ENCODE peak calls at places on chromosomes 7 and 10, in six cellular contexts. F, J, B, Y, X and E are unnamed samples.

GRCh38 chr10:111967547-111967946 is 216.0 kb downstream of the GPAM start:
- DNase-seq in J (no peak), X (no peak), F (no peak), Y (no peak), B (no peak), E (no peak)

GRCh38 chr10:80498833-80499671 is 38.6 kb upstream of the SH2D4B start:
- DNase-seq in F (peak; percentile 46), J (peak; percentile 81), X (no peak), Y (peak; percentile 93), B (peak; percentile 95), E (peak; percentile 98)

GRCh38 chr10:124417846-124418725 is 637 bp downstream of the OAT start:
- DNase-seq in X (peak; percentile 65), J (peak; percentile 46), Y (no peak), B (peak; percentile 45), F (no peak), E (peak; percentile 62)

GRCh38 chr7:70720191-70720873 is 411.6 kb upstream of the GALNT17 start:
- DNase-seq in Y (no peak), F (no peak), B (no peak), X (no peak), J (no peak), E (no peak)

GRCh38 chr7:50661345-50662058 is 96.3 kb upstream of the DDC start:
- DNase-seq in Y (no peak), F (no peak), X (peak; percentile 64), J (no peak), B (no peak), E (no peak)

GRCh38 chr7:47622946-47623640 is 41.2 kb upstream of the TNS3 start:
- DNase-seq in Y (peak; percentile 70), X (no peak), F (no peak), B (peak; percentile 94), J (no peak), E (peak; percentile 92)

GRCh38 chr10:42864575-42864974 is 82.0 kb downstream of the BMS1 start:
- DNase-seq in J (no peak), B (no peak), Y (no peak), F (no peak), X (peak; percentile 19), E (peak; percentile 17)

GRCh38 chr10:132469197-132469942 is 68.2 kb upstream of the INPP5A start:
- DNase-seq in Y (no peak), X (no peak), B (no peak), F (no peak), J (no peak), E (no peak)

GRCh38 chr7:117088623-117089199 is 135.4 kb downstream of the ST7 start:
- DNase-seq in Y (no peak), X (no peak), J (no peak), F (no peak), B (no peak), E (no peak)

GRCh38 chr10:778626-779330 is 89.3 kb upstream of the DIP2C start:
- DNase-seq in X (no peak), F (no peak), Y (no peak), J (peak; percentile 16), B (peak; percentile 59), E (no peak)

GRCh38 chr10:133273534-133274143 is 3.0 kb downstream of the ADAM8 start:
- DNase-seq in F (no peak), J (no peak), Y (no peak), X (no peak), B (no peak), E (no peak)

GRCh38 chr7:102933763-102934162 is 21.0 kb downstream of the LRRC17 start:
- DNase-seq in Y (peak; percentile 82), B (peak; percentile 96), F (no peak), X (no peak), J (peak; percentile 78), E (peak; percentile 97)

GRCh38 chr10:29285624-29286051 is 3.2 kb upstream of the LYZL1 start:
- DNase-seq in X (no peak), Y (no peak), B (no peak), J (no peak), F (no peak), E (no peak)

GRCh38 chr10:43308986-43309385 is 42.1 kb upstream of the RASGEF1A start:
- DNase-seq in J (no peak), F (no peak), B (no peak), Y (no peak), X (no peak), E (peak; percentile 81)

GRCh38 chr7:66321283-66321682 is 116.1 kb downstream of the TPST1 start:
- DNase-seq in B (no peak), Y (no peak), F (no peak), J (peak; percentile 38), X (no peak), E (no peak)

GRCh38 chr7:33794419-33794818 is 110.9 kb upstream of the BMPER start:
- DNase-seq in J (no peak), F (no peak), B (no peak), X (no peak), Y (no peak), E (no peak)

GRCh38 chr10:34480345-34480744 is 334.8 kb downstream of the PARD3 start:
- DNase-seq in X (no peak), B (no peak), J (no peak), Y (no peak), F (no peak), E (no peak)

GRCh38 chr7:99742737-99743394 is 7.9 kb upstream of the CYP3A7 start:
- DNase-seq in J (no peak), F (no peak), Y (no peak), B (no peak), X (no peak), E (no peak)

GRCh38 chr7:75739796-75740672 is 1.3 kb upstream of the HIP1 start:
- DNase-seq in Y (no peak), F (no peak), X (no peak), B (peak; percentile 44), J (no peak), E (peak; percentile 73)

GRCh38 chr10:70513848-70514309 is 35.3 kb downstream of the PALD1 start:
- DNase-seq in F (no peak), B (no peak), X (no peak), J (no peak), Y (no peak), E (no peak)

GRCh38 chr10:70672165-70672992 is at the start of gene ADAMTS14:
- DNase-seq in Y (no peak), B (peak; percentile 52), F (no peak), X (no peak), J (no peak), E (peak; percentile 47)

GRCh38 chr7:41629711-41630111 is 73.2 kb downstream of the INHBA start:
- DNase-seq in B (peak; percentile 44), F (no peak), X (no peak), J (no peak), Y (no peak), E (no peak)

GRCh38 chr10:75944061-75944460 is 512.6 kb downstream of the LRMDA start:
- DNase-seq in Y (no peak), J (no peak), F (no peak), X (no peak), B (no peak), E (no peak)

GRCh38 chr10:75939541-75939940 is 508.1 kb downstream of the LRMDA start:
- DNase-seq in F (no peak), J (no peak), B (no peak), X (no peak), Y (no peak), E (no peak)

GRCh38 chr10:75940742-75941141 is 509.3 kb downstream of the LRMDA start:
- DNase-seq in J (no peak), F (no peak), Y (no peak), X (no peak), B (no peak), E (no peak)

GRCh38 chr10:75936841-75937240 is 505.4 kb downstream of the LRMDA start:
- DNase-seq in B (no peak), F (no peak), Y (no peak), J (no peak), X (no peak), E (no peak)

GRCh38 chr10:75941181-75941580 is 509.8 kb downstream of the LRMDA start:
- DNase-seq in J (no peak), F (no peak), Y (no peak), B (no peak), X (no peak), E (no peak)
- TF ChIP-seq CTCF in J (no peak), F (no peak), Y (no peak), B (no peak), X (no peak), E (no peak)

DNA sequence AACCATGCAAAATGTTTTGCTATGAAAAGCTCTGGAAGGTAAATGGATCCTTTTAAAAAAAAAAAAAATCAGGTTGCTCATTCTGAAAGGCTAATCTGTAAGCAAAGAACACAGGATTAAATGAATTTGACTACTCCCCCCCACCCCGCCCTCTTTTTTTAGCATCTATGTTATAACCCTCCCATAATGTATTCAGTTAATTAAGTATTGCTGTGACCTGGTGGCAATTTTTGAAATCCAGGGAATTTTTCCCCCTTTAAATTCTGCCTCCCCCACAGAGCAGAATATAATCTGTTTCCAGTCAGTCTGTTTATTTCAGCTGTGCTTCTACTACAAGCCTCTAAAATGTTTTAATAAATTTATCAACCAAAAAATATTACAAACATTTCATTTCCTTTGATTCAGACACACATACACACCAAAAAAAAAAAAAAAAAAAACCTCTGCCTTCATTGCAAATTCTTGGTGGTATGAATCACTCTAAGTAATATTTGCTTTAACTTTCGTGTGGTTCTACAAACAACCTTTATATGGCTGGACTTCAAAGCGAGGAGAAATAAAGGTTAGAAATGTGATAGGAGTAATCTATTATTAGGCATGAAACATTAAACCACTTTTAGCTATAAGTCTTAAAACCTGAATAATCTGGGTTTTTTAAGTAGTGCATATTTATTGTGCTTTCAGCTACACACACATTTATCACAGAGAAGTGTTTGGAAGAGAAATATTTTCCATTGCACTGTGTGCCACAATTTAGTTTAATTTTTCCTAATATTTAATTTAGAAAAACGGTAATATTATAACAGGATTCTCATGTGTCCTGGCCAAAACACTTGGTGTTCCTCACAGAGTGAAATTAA is 64.4 kb upstream of the ARID5B start:
- DNase-seq in X (no peak), Y (peak; percentile 82), B (peak; percentile 94), J (no peak), F (no peak), E (peak; percentile 62)
- H3K4me3 ChIP-seq in X (no peak overlapping the region), Y (no peak overlapping the region), B (peak overlapping the region; percentile 8), J (no peak overlapping the region), F (peak overlapping the region; percentile 1), E (no peak overlapping the region)

GRCh38 chr7:112929411-112929810 is 139.2 kb upstream of the TMEM168 start:
- DNase-seq in X (no peak), F (no peak), Y (no peak), J (no peak), B (peak; percentile 23), E (peak; percentile 57)
- TF ChIP-seq CTCF in X (no peak), F (no peak), Y (no peak), J (no peak), B (no peak), E (no peak)

DNA sequence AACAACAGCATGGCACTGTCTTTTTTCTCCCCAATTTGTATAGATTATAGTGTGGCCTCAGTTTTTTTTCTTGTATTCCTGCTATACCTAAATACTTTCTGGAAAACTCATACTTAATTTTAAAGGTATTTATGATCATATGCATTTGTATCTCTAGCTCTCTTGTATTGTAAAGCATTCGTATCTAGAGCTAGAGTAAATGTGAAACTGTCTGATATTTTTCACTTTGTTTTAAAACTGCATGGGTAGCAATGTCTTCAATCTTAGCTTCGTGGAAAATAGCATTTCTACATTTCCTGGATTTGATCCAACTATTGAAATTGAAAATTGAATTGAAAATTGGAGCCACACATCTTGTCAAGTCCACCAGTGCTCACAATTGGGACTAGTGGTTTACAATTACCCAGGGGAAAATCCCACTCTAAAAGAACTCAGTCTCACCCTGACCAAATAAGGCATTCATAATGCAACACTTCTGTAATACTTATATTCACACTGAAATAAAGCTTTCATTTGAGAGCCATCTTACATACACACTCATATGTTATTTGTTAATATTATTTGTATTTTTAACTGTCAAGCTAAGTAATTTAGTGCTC is 51.3 kb upstream of the KLF6 start:
- DNase-seq in X (no peak), F (no peak), B (no peak), J (no peak), Y (no peak), E (no peak)
- H3K4me3 ChIP-seq in X (no peak overlapping the region), F (no peak overlapping the region), B (no peak overlapping the region), J (no peak overlapping the region), Y (no peak overlapping the region), E (no peak overlapping the region)

GRCh38 chr10:110358869-110359629 is 54.3 kb upstream of the SMNDC1 start:
- DNase-seq in Y (no peak), X (no peak), B (peak; percentile 58), F (no peak), J (peak; percentile 80), E (peak; percentile 59)
- TF ChIP-seq CTCF in Y (peak; percentile 34), X (no peak), B (no peak), F (no peak), J (no peak), E (no peak)